ENCODE peak calls at places on chromosomes 12 and 14, in five cellular contexts. W is AG08396; C is naive thymus-derived CD8-positive, alpha-beta T cell; V is NCI-H345; Q is bronchial epithelial cell. M is an unnamed sample.

GRCh38 chr12:17030338-17030737 is 424.4 kb upstream of the LMO3 start:
- DNase-seq in W (no peak), C (no peak), V (no peak), Q (no peak), M (peak)

GRCh38 chr14:101120636-101121398 is 217.3 kb upstream of the RTL1 start:
- DNase-seq in W (no peak), C (peak), V (peak), Q (no peak), M (peak)

GRCh38 chr14:29900609-29901350 is 26.9 kb downstream of the PRKD1 start:
- DNase-seq in W (no peak), C (no peak), V (no peak), Q (no peak), M (no peak)

GRCh38 chr12:25495336-25496097 is 57.6 kb downstream of the LMNTD1 start:
- DNase-seq in W (peak), C (no peak), V (no peak), Q (peak), M (no peak)

GRCh38 chr12:80565276-80565675 is 121.2 kb downstream of the PTPRQ start:
- DNase-seq in W (no peak), C (no peak), V (no peak), Q (peak), M (no peak)

GRCh38 chr14:70555890-70556289 is 21.1 kb upstream of the ADAM20 start:
- DNase-seq in W (peak), C (no peak), V (no peak), Q (peak), M (no peak)

GRCh38 chr12:132446535-132447326 is 43.2 kb upstream of the FBRSL1 start:
- DNase-seq in W (no peak), C (no peak), V (no peak), Q (no peak), M (no peak)

GRCh38 chr14:24673534-24674203 is 39.7 kb upstream of the GZMB start:
- DNase-seq in W (no peak), C (peak), V (no peak), Q (peak), M (no peak)

GRCh38 chr12:119642986-119643385 is 24.9 kb upstream of the PRKAB1 start:
- DNase-seq in W (no peak), C (no peak), V (no peak), Q (no peak), M (no peak)

GRCh38 chr12:54980341-54980740 is 4.2 kb downstream of the TESPA1 start:
- DNase-seq in W (no peak), C (no peak), V (no peak), Q (no peak), M (no peak)

GRCh38 chr14:41548666-41549065 is 58.0 kb upstream of the LRFN5 start:
- DNase-seq in W (no peak), C (no peak), V (no peak), Q (no peak), M (no peak)

GRCh38 chr12:26346748-26347147 is 151.4 kb downstream of the SSPN start:
- DNase-seq in W (no peak), C (no peak), V (no peak), Q (no peak), M (no peak)

GRCh38 chr14:39015360-39015961 is 87.6 kb downstream of the SEC23A start:
- DNase-seq in W (peak), C (peak), V (peak), Q (peak), M (peak)